ENCODE peak calls at places on chromosome 12, in five cellular contexts. One of them, this sample, is unnamed.

GRCh38 chr12:12392428-12392827 is 35.5 kb downstream of the BORCS5 start:
- DNase-seq in activated CD4-positive, alpha-beta T cell treated with anti-CD3 and anti-CD28 coated beads, Interleukin-2, amount 10 ng/mL, durations not matched to agents 7 days and 5 days: no peak
- DNase-seq in stimulated activated CD8-positive, alpha-beta memory T cell treated with anti-CD3 and anti-CD28 coated beads, Interleukin-15, amount 100 ng/mL, for 24 hours: no peak
- DNase-seq in GM04504: no peak
- DNase-seq in DMS 273 treated with DMSO at 0.1 percent for 48 hours: no peak
- DNase-seq in this sample: no peak

GRCh38 chr12:109770104-109770860 is 56.7 kb downstream of the FAM222A start:
- DNase-seq in activated CD4-positive, alpha-beta T cell treated with anti-CD3 and anti-CD28 coated beads, Interleukin-2, amount 10 ng/mL, durations not matched to agents 7 days and 5 days: no peak
- DNase-seq in stimulated activated CD8-positive, alpha-beta memory T cell treated with anti-CD3 and anti-CD28 coated beads, Interleukin-15, amount 100 ng/mL, for 24 hours: no peak
- DNase-seq in GM04504: no peak
- DNase-seq in DMS 273 treated with DMSO at 0.1 percent for 48 hours: no peak
- DNase-seq in this sample: no peak

GRCh38 chr12:6041891-6042290 is 82.6 kb downstream of the VWF start:
- DNase-seq in activated CD4-positive, alpha-beta T cell treated with anti-CD3 and anti-CD28 coated beads, Interleukin-2, amount 10 ng/mL, durations not matched to agents 7 days and 5 days: no peak
- DNase-seq in stimulated activated CD8-positive, alpha-beta memory T cell treated with anti-CD3 and anti-CD28 coated beads, Interleukin-15, amount 100 ng/mL, for 24 hours: no peak
- DNase-seq in GM04504: no peak
- DNase-seq in DMS 273 treated with DMSO at 0.1 percent for 48 hours: no peak
- DNase-seq in this sample: no peak

GRCh38 chr12:6452908-6453630 is 1.2 kb downstream of the TAPBPL start:
- DNase-seq in activated CD4-positive, alpha-beta T cell treated with anti-CD3 and anti-CD28 coated beads, Interleukin-2, amount 10 ng/mL, durations not matched to agents 7 days and 5 days: peak; percentile 37
- DNase-seq in stimulated activated CD8-positive, alpha-beta memory T cell treated with anti-CD3 and anti-CD28 coated beads, Interleukin-15, amount 100 ng/mL, for 24 hours: no peak
- DNase-seq in GM04504: no peak
- DNase-seq in DMS 273 treated with DMSO at 0.1 percent for 48 hours: no peak
- DNase-seq in this sample: peak; percentile 60

GRCh38 chr12:3168775-3169221 is 91.6 kb downstream of the TSPAN9 start:
- DNase-seq in activated CD4-positive, alpha-beta T cell treated with anti-CD3 and anti-CD28 coated beads, Interleukin-2, amount 10 ng/mL, durations not matched to agents 7 days and 5 days: no peak
- DNase-seq in stimulated activated CD8-positive, alpha-beta memory T cell treated with anti-CD3 and anti-CD28 coated beads, Interleukin-15, amount 100 ng/mL, for 24 hours: no peak
- DNase-seq in GM04504: peak; percentile 52
- DNase-seq in DMS 273 treated with DMSO at 0.1 percent for 48 hours: no peak
- DNase-seq in this sample: no peak

GRCh38 chr12:113582521-113583218 is 111.0 kb upstream of the LHX5 start:
- DNase-seq in activated CD4-positive, alpha-beta T cell treated with anti-CD3 and anti-CD28 coated beads, Interleukin-2, amount 10 ng/mL, durations not matched to agents 7 days and 5 days: no peak
- DNase-seq in stimulated activated CD8-positive, alpha-beta memory T cell treated with anti-CD3 and anti-CD28 coated beads, Interleukin-15, amount 100 ng/mL, for 24 hours: no peak
- DNase-seq in GM04504: no peak
- DNase-seq in DMS 273 treated with DMSO at 0.1 percent for 48 hours: no peak
- DNase-seq in this sample: no peak

GRCh38 chr12:119673634-119674033 is 5.7 kb downstream of the PRKAB1 start:
- DNase-seq in activated CD4-positive, alpha-beta T cell treated with anti-CD3 and anti-CD28 coated beads, Interleukin-2, amount 10 ng/mL, durations not matched to agents 7 days and 5 days: no peak
- DNase-seq in stimulated activated CD8-positive, alpha-beta memory T cell treated with anti-CD3 and anti-CD28 coated beads, Interleukin-15, amount 100 ng/mL, for 24 hours: no peak
- DNase-seq in GM04504: no peak
- DNase-seq in DMS 273 treated with DMSO at 0.1 percent for 48 hours: no peak
- DNase-seq in this sample: peak; percentile 32

GRCh38 chr12:113899042-113899843 is 66.9 kb downstream of the RBM19 start:
- DNase-seq in activated CD4-positive, alpha-beta T cell treated with anti-CD3 and anti-CD28 coated beads, Interleukin-2, amount 10 ng/mL, durations not matched to agents 7 days and 5 days: no peak
- DNase-seq in stimulated activated CD8-positive, alpha-beta memory T cell treated with anti-CD3 and anti-CD28 coated beads, Interleukin-15, amount 100 ng/mL, for 24 hours: no peak
- DNase-seq in GM04504: no peak
- DNase-seq in DMS 273 treated with DMSO at 0.1 percent for 48 hours: no peak
- DNase-seq in this sample: no peak

GRCh38 chr12:12883369-12884001 is 7.9 kb upstream of the GPRC5A start:
- DNase-seq in activated CD4-positive, alpha-beta T cell treated with anti-CD3 and anti-CD28 coated beads, Interleukin-2, amount 10 ng/mL, durations not matched to agents 7 days and 5 days: no peak
- DNase-seq in stimulated activated CD8-positive, alpha-beta memory T cell treated with anti-CD3 and anti-CD28 coated beads, Interleukin-15, amount 100 ng/mL, for 24 hours: no peak
- DNase-seq in GM04504: no peak
- DNase-seq in DMS 273 treated with DMSO at 0.1 percent for 48 hours: no peak
- DNase-seq in this sample: no peak

GRCh38 chr12:131363416-131363815 is 347.5 kb upstream of the SFSWAP start:
- DNase-seq in activated CD4-positive, alpha-beta T cell treated with anti-CD3 and anti-CD28 coated beads, Interleukin-2, amount 10 ng/mL, durations not matched to agents 7 days and 5 days: no peak
- DNase-seq in stimulated activated CD8-positive, alpha-beta memory T cell treated with anti-CD3 and anti-CD28 coated beads, Interleukin-15, amount 100 ng/mL, for 24 hours: no peak
- DNase-seq in GM04504: no peak
- DNase-seq in DMS 273 treated with DMSO at 0.1 percent for 48 hours: no peak
- DNase-seq in this sample: no peak

GRCh38 chr12:122423258-122424165 is 1.0 kb upstream of the CLIP1 start:
- DNase-seq in activated CD4-positive, alpha-beta T cell treated with anti-CD3 and anti-CD28 coated beads, Interleukin-2, amount 10 ng/mL, durations not matched to agents 7 days and 5 days: no peak
- DNase-seq in stimulated activated CD8-positive, alpha-beta memory T cell treated with anti-CD3 and anti-CD28 coated beads, Interleukin-15, amount 100 ng/mL, for 24 hours: no peak
- DNase-seq in GM04504: no peak
- DNase-seq in DMS 273 treated with DMSO at 0.1 percent for 48 hours: no peak
- DNase-seq in this sample: no peak

GRCh38 chr12:22935501-22935900 is 310.5 kb downstream of the ETNK1 start:
- DNase-seq in activated CD4-positive, alpha-beta T cell treated with anti-CD3 and anti-CD28 coated beads, Interleukin-2, amount 10 ng/mL, durations not matched to agents 7 days and 5 days: no peak
- DNase-seq in stimulated activated CD8-positive, alpha-beta memory T cell treated with anti-CD3 and anti-CD28 coated beads, Interleukin-15, amount 100 ng/mL, for 24 hours: no peak
- DNase-seq in GM04504: no peak
- DNase-seq in DMS 273 treated with DMSO at 0.1 percent for 48 hours: no peak
- DNase-seq in this sample: no peak

GRCh38 chr12:3091030-3091304 is 13.8 kb downstream of the TSPAN9 start:
- DNase-seq in activated CD4-positive, alpha-beta T cell treated with anti-CD3 and anti-CD28 coated beads, Interleukin-2, amount 10 ng/mL, durations not matched to agents 7 days and 5 days: no peak
- DNase-seq in stimulated activated CD8-positive, alpha-beta memory T cell treated with anti-CD3 and anti-CD28 coated beads, Interleukin-15, amount 100 ng/mL, for 24 hours: no peak
- DNase-seq in GM04504: no peak
- DNase-seq in DMS 273 treated with DMSO at 0.1 percent for 48 hours: no peak
- DNase-seq in this sample: no peak

GRCh38 chr12:76871751-76872150 is 7.1 kb downstream of the CSRP2 start:
- DNase-seq in activated CD4-positive, alpha-beta T cell treated with anti-CD3 and anti-CD28 coated beads, Interleukin-2, amount 10 ng/mL, durations not matched to agents 7 days and 5 days: no peak
- DNase-seq in stimulated activated CD8-positive, alpha-beta memory T cell treated with anti-CD3 and anti-CD28 coated beads, Interleukin-15, amount 100 ng/mL, for 24 hours: no peak
- DNase-seq in GM04504: no peak
- DNase-seq in DMS 273 treated with DMSO at 0.1 percent for 48 hours: no peak
- DNase-seq in this sample: no peak

GRCh38 chr12:107027304-107028053 is 40.5 kb upstream of the MTERF2 start:
- DNase-seq in activated CD4-positive, alpha-beta T cell treated with anti-CD3 and anti-CD28 coated beads, Interleukin-2, amount 10 ng/mL, durations not matched to agents 7 days and 5 days: no peak
- DNase-seq in stimulated activated CD8-positive, alpha-beta memory T cell treated with anti-CD3 and anti-CD28 coated beads, Interleukin-15, amount 100 ng/mL, for 24 hours: no peak
- DNase-seq in GM04504: peak; percentile 74
- DNase-seq in DMS 273 treated with DMSO at 0.1 percent for 48 hours: no peak
- DNase-seq in this sample: no peak

GRCh38 chr12:80226576-80226975 is 127.2 kb downstream of the OTOGL start:
- DNase-seq in activated CD4-positive, alpha-beta T cell treated with anti-CD3 and anti-CD28 coated beads, Interleukin-2, amount 10 ng/mL, durations not matched to agents 7 days and 5 days: no peak
- DNase-seq in stimulated activated CD8-positive, alpha-beta memory T cell treated with anti-CD3 and anti-CD28 coated beads, Interleukin-15, amount 100 ng/mL, for 24 hours: no peak
- DNase-seq in GM04504: no peak
- DNase-seq in DMS 273 treated with DMSO at 0.1 percent for 48 hours: no peak
- DNase-seq in this sample: no peak

GRCh38 chr12:124898200-124898950 is 16.1 kb downstream of the UBC start:
- DNase-seq in activated CD4-positive, alpha-beta T cell treated with anti-CD3 and anti-CD28 coated beads, Interleukin-2, amount 10 ng/mL, durations not matched to agents 7 days and 5 days: peak; percentile 82
- DNase-seq in stimulated activated CD8-positive, alpha-beta memory T cell treated with anti-CD3 and anti-CD28 coated beads, Interleukin-15, amount 100 ng/mL, for 24 hours: no peak
- DNase-seq in GM04504: no peak
- DNase-seq in DMS 273 treated with DMSO at 0.1 percent for 48 hours: no peak
- DNase-seq in this sample: peak; percentile 80

GRCh38 chr12:27280412-27280811 is 36.3 kb downstream of the STK38L start:
- DNase-seq in activated CD4-positive, alpha-beta T cell treated with anti-CD3 and anti-CD28 coated beads, Interleukin-2, amount 10 ng/mL, durations not matched to agents 7 days and 5 days: no peak
- DNase-seq in stimulated activated CD8-positive, alpha-beta memory T cell treated with anti-CD3 and anti-CD28 coated beads, Interleukin-15, amount 100 ng/mL, for 24 hours: no peak
- DNase-seq in GM04504: no peak
- DNase-seq in DMS 273 treated with DMSO at 0.1 percent for 48 hours: no peak
- DNase-seq in this sample: no peak

GRCh38 chr12:26648584-26648983 is 184.4 kb downstream of the ITPR2 start:
- DNase-seq in activated CD4-positive, alpha-beta T cell treated with anti-CD3 and anti-CD28 coated beads, Interleukin-2, amount 10 ng/mL, durations not matched to agents 7 days and 5 days: no peak
- DNase-seq in stimulated activated CD8-positive, alpha-beta memory T cell treated with anti-CD3 and anti-CD28 coated beads, Interleukin-15, amount 100 ng/mL, for 24 hours: no peak
- DNase-seq in GM04504: peak; percentile 74
- DNase-seq in DMS 273 treated with DMSO at 0.1 percent for 48 hours: no peak
- DNase-seq in this sample: no peak

GRCh38 chr12:120439646-120440247 is 1.8 kb downstream of the COX6A1 start:
- DNase-seq in activated CD4-positive, alpha-beta T cell treated with anti-CD3 and anti-CD28 coated beads, Interleukin-2, amount 10 ng/mL, durations not matched to agents 7 days and 5 days: peak; percentile 83
- DNase-seq in stimulated activated CD8-positive, alpha-beta memory T cell treated with anti-CD3 and anti-CD28 coated beads, Interleukin-15, amount 100 ng/mL, for 24 hours: peak; percentile 26
- DNase-seq in GM04504: no peak
- DNase-seq in DMS 273 treated with DMSO at 0.1 percent for 48 hours: peak; percentile 24
- DNase-seq in this sample: peak; percentile 86

GRCh38 chr12:65868133-65868705 is 43.9 kb downstream of the HMGA2 start:
- DNase-seq in activated CD4-positive, alpha-beta T cell treated with anti-CD3 and anti-CD28 coated beads, Interleukin-2, amount 10 ng/mL, durations not matched to agents 7 days and 5 days: no peak
- DNase-seq in stimulated activated CD8-positive, alpha-beta memory T cell treated with anti-CD3 and anti-CD28 coated beads, Interleukin-15, amount 100 ng/mL, for 24 hours: no peak
- DNase-seq in GM04504: peak; percentile 29
- DNase-seq in DMS 273 treated with DMSO at 0.1 percent for 48 hours: no peak
- DNase-seq in this sample: no peak

GRCh38 chr12:77047341-77048202 is 17.8 kb downstream of the E2F7 start:
- DNase-seq in activated CD4-positive, alpha-beta T cell treated with anti-CD3 and anti-CD28 coated beads, Interleukin-2, amount 10 ng/mL, durations not matched to agents 7 days and 5 days: no peak
- DNase-seq in stimulated activated CD8-positive, alpha-beta memory T cell treated with anti-CD3 and anti-CD28 coated beads, Interleukin-15, amount 100 ng/mL, for 24 hours: no peak
- DNase-seq in GM04504: no peak
- DNase-seq in DMS 273 treated with DMSO at 0.1 percent for 48 hours: peak; percentile 73
- DNase-seq in this sample: no peak

This sample was measured in activated CD8-positive, alpha-beta T cell treated with anti-CD3 and anti-CD28 coated beads, Interleukin-2, amount 10 ng/mL, durations not matched to agents 7 days and 5 days.